ENCODE peak calls at places on chromosomes 4 and X, in six cellular contexts. E is NCI-H748 treated with DMSO at 0.1 percent for 48 hours, A is activated T-cell treated with anti-CD3 and anti-CD28 coated beads for 1 hour, Z is Kasumi-1, V is occipital lobe, W is NCI-H146. D is an unnamed sample.

GRCh38 chrX:40109288-40110008 is 11.7 kb upstream of the BCOR start:
- DNase-seq in W (peak; percentile 67), A (no peak), V (no peak), Z (no peak), E (peak; percentile 16), D (peak; percentile 44)

GRCh38 chrX:69028006-69028760 is 137.1 kb downstream of the PJA1 start:
- DNase-seq in V (no peak), W (no peak), E (no peak), A (no peak), Z (peak; percentile 34), D (no peak)

GRCh38 chr4:146675171-146675570 is 36.5 kb downstream of the POU4F2 start:
- DNase-seq in A (no peak), V (no peak), E (no peak), Z (no peak), W (no peak), D (no peak)

GRCh38 chr4:140893939-140894338 is 137.8 kb upstream of the TBC1D9 start:
- DNase-seq in W (no peak), V (no peak), Z (no peak), E (no peak), A (no peak), D (no peak)

GRCh38 chr4:154622598-154622997 is 10.1 kb upstream of the FGG start:
- DNase-seq in A (no peak), W (peak; percentile 1), E (peak; percentile 6), Z (peak; percentile 62), V (no peak), D (peak; percentile 58)

GRCh38 chr4:40458109-40458508 is 123.0 kb downstream of the CHRNA9 start:
- DNase-seq in Z (no peak), E (no peak), W (no peak), V (no peak), A (no peak), D (no peak)

GRCh38 chrX:19751068-19751467 is 136.3 kb downstream of the SH3KBP1 start:
- DNase-seq in V (no peak), W (no peak), Z (no peak), E (no peak), A (no peak), D (no peak)

GRCh38 chr4:184860018-184860530 is 34.3 kb upstream of the ACSL1 start:
- DNase-seq in V (no peak), Z (peak; percentile 10), E (no peak), W (no peak), A (no peak), D (no peak)

GRCh38 chr4:125762537-125762936 is 447.8 kb downstream of the FAT4 start:
- DNase-seq in A (no peak), W (no peak), Z (peak; percentile 12), E (no peak), V (no peak), D (peak; percentile 17)

GRCh38 chr4:183142566-183143545 is 43.8 kb downstream of the WWC2 start:
- DNase-seq in A (no peak), V (no peak), W (no peak), E (no peak), Z (peak; percentile 22), D (peak; percentile 71)

GRCh38 chrX:140923118-140923517 is 79.3 kb upstream of the SPANXB1 start:
- DNase-seq in A (no peak), V (no peak), Z (no peak), E (no peak), W (no peak), D (no peak)

GRCh38 chrX:13551610-13552009 is 17.8 kb upstream of the EGFL6 start:
- DNase-seq in V (no peak), W (no peak), E (no peak), A (no peak), Z (no peak), D (no peak)

GRCh38 chr4:76447326-76447954 is 12.4 kb downstream of the SHROOM3 start:
- DNase-seq in A (no peak), W (no peak), V (no peak), E (no peak), Z (no peak), D (peak; percentile 63)

GRCh38 chr4:25253072-25253447 is 19.2 kb downstream of the PI4K2B start:
- DNase-seq in E (no peak), Z (no peak), V (no peak), W (no peak), A (no peak), D (no peak)

GRCh38 chrX:38192007-38192625 is 28.6 kb downstream of the SRPX start:
- DNase-seq in V (no peak), W (no peak), A (no peak), Z (peak; percentile 6), E (peak; percentile 0), D (peak; percentile 61)

D was measured in lung microvascular endothelial cell.